ENCODE peak calls at places on chromosomes 16 and 17, in eight cellular contexts. E is skeletal muscle cell, M is heart right ventricle, A is uterus, V is heart left ventricle, B is IMR-90, F is AG04449, O is pancreas. S is an unnamed sample.
A peak's percentile ranks its signal among the peaks of the same experiment; 100 is the strongest.

GRCh38 chr17:43714338-43715149 is 44.0 kb downstream of the SOST start:
- DNase-seq in E (no peak), M (no peak), A (no peak), V (no peak), B (peak; percentile 53), F (no peak), O (no peak), S (peak; percentile 57)

GRCh38 chr16:57720142-57720575 is 15.4 kb upstream of the KATNB1 start:
- DNase-seq in E (no peak), M (peak; percentile 54), A (no peak), V (peak; percentile 52), B (peak; percentile 50), F (no peak), O (peak; percentile 72), S (no peak)

GRCh38 chr17:81039854-81040758 is 5.2 kb downstream of the BAIAP2 start:
- DNase-seq in E (no peak), M (no peak), A (peak; percentile 61), V (no peak), B (peak; percentile 67), F (no peak), O (no peak), S (peak; percentile 78)

GRCh38 chr16:51450913-51451312 is 299.8 kb upstream of the SALL1 start:
- DNase-seq in E (no peak), M (no peak), A (no peak), V (no peak), B (no peak), F (no peak), O (no peak), S (no peak)

GRCh38 chr17:59783221-59784016 is 76.0 kb downstream of the VMP1 start:
- DNase-seq in E (no peak), M (no peak), A (no peak), V (no peak), B (peak; percentile 60), F (no peak), O (no peak), S (peak; percentile 94)

GRCh38 chr17:77916771-77917481 is 41.6 kb upstream of the TNRC6C start:
- DNase-seq in E (no peak), M (no peak), A (no peak), V (no peak), B (no peak), F (no peak), O (no peak), S (no peak)

GRCh38 chr16:29675811-29676643 is 3.0 kb upstream of the QPRT start:
- DNase-seq in E (no peak), M (no peak), A (no peak), V (no peak), B (peak; percentile 18), F (no peak), O (no peak), S (no peak)

GRCh38 chr17:71085238-71086033 is 916.1 kb downstream of the KCNJ2 start:
- DNase-seq in E (no peak), M (no peak), A (no peak), V (no peak), B (no peak), F (no peak), O (no peak), S (no peak)

GRCh38 chr17:13306310-13306962 is 288.6 kb upstream of the ELAC2 start:
- DNase-seq in E (peak; percentile 53), M (no peak), A (no peak), V (no peak), B (peak; percentile 84), F (peak; percentile 14), O (peak; percentile 33), S (peak; percentile 46)

GRCh38 chr16:83802559-83802958 is 5.2 kb upstream of the HSBP1 start:
- DNase-seq in E (no peak), M (no peak), A (no peak), V (no peak), B (no peak), F (no peak), O (no peak), S (no peak)

GRCh38 chr17:15482476-15482875 is 15.1 kb upstream of the CDRT4 start:
- DNase-seq in E (no peak), M (no peak), A (no peak), V (no peak), B (no peak), F (no peak), O (no peak), S (no peak)

GRCh38 chr17:31877911-31878702 is 19.1 kb upstream of the COPRS start:
- DNase-seq in E (no peak), M (no peak), A (no peak), V (no peak), B (peak; percentile 49), F (peak; percentile 44), O (no peak), S (no peak)

GRCh38 chr16:27106305-27106704 is 39.6 kb downstream of the C16orf82 start:
- DNase-seq in E (no peak), M (no peak), A (no peak), V (no peak), B (no peak), F (no peak), O (no peak), S (no peak)

GRCh38 chr17:68231536-68231935 is 16.3 kb upstream of the AMZ2 start:
- DNase-seq in E (no peak), M (no peak), A (no peak), V (no peak), B (no peak), F (no peak), O (no peak), S (no peak)

GRCh38 chr17:74404218-74404617 is 27.7 kb upstream of the GPRC5C start:
- DNase-seq in E (no peak), M (no peak), A (no peak), V (no peak), B (no peak), F (no peak), O (no peak), S (no peak)

GRCh38 chr16:70529051-70529777 is 5.6 kb downstream of the SF3B3 start:
- DNase-seq in E (peak; percentile 18), M (no peak), A (no peak), V (no peak), B (peak; percentile 79), F (no peak), O (no peak), S (no peak)

GRCh38 chr16:48062681-48063080 is 93.1 kb downstream of the ABCC12 start:
- DNase-seq in E (no peak), M (no peak), A (no peak), V (no peak), B (no peak), F (no peak), O (no peak), S (no peak)

GRCh38 chr16:85556456-85557082 is 56.6 kb upstream of the GSE1 start:
- DNase-seq in E (no peak), M (peak; percentile 60), A (peak; percentile 60), V (peak; percentile 60), B (no peak), F (no peak), O (peak; percentile 69), S (peak; percentile 59)

GRCh38 chr16:4402439-4403132 is 13.8 kb downstream of the CORO7 start:
- DNase-seq in E (no peak), M (peak; percentile 89), A (peak; percentile 87), V (peak; percentile 80), B (peak; percentile 62), F (no peak), O (peak; percentile 66), S (peak; percentile 88)

GRCh38 chr17:55332296-55333041 is 67.7 kb downstream of the HLF start:
- DNase-seq in E (no peak), M (no peak), A (no peak), V (no peak), B (no peak), F (no peak), O (no peak), S (no peak)

GRCh38 chr17:55335625-55336024 is 70.9 kb downstream of the HLF start:
- DNase-seq in E (no peak), M (no peak), A (no peak), V (no peak), B (no peak), F (no peak), O (no peak), S (no peak)

GRCh38 chr17:55336426-55336825 is 71.7 kb downstream of the HLF start:
- DNase-seq in E (no peak), M (no peak), A (no peak), V (no peak), B (no peak), F (no peak), O (no peak), S (no peak)

GRCh38 chr17:55334285-55334684 is 69.5 kb downstream of the HLF start:
- DNase-seq in E (no peak), M (no peak), A (no peak), V (no peak), B (no peak), F (no peak), O (no peak), S (peak; percentile 63)

GRCh38 chr17:55334881-55335523 is 70.2 kb downstream of the HLF start:
- DNase-seq in E (no peak), M (no peak), A (no peak), V (no peak), B (no peak), F (no peak), O (no peak), S (no peak)
- H3K4me3 ChIP-seq in E (no peak overlapping the region), M (no peak overlapping the region), A (no peak overlapping the region), V (no peak overlapping the region), B (no peak overlapping the region), F (no peak overlapping the region), O (no peak overlapping the region), S (no peak overlapping the region)

GRCh38 chr17:55577687-55578086 is 66.4 kb upstream of the SMIM36 start:
- DNase-seq in E (no peak), M (peak; percentile 25), A (no peak), V (peak; percentile 59), B (peak; percentile 19), F (no peak), O (no peak), S (peak; percentile 67)
- H3K4me3 ChIP-seq in E (no peak overlapping the region), M (peak overlapping the region; percentile 41), A (no peak overlapping the region), V (peak overlapping the region; percentile 53), B (no peak overlapping the region), F (peak overlapping the region; percentile 26), O (no peak overlapping the region), S (peak overlapping the region; percentile 29)

GRCh38 chr17:8125196-8125946 is 1.5 kb upstream of the HES7 start:
- DNase-seq in E (no peak), M (peak; percentile 76), A (peak; percentile 88), V (peak; percentile 68), B (peak; percentile 60), F (no peak), O (peak; percentile 65), S (peak; percentile 78)
- H3K4me3 ChIP-seq in E (peak overlapping the region; percentile 71), M (peak overlapping the region; percentile 91), A (peak overlapping the region; percentile 65), V (peak overlapping the region; percentile 75), B (peak overlapping the region; percentile 73), F (peak overlapping the region; percentile 77), O (peak overlapping the region; percentile 53), S (peak overlapping the region; percentile 41)

DNA sequence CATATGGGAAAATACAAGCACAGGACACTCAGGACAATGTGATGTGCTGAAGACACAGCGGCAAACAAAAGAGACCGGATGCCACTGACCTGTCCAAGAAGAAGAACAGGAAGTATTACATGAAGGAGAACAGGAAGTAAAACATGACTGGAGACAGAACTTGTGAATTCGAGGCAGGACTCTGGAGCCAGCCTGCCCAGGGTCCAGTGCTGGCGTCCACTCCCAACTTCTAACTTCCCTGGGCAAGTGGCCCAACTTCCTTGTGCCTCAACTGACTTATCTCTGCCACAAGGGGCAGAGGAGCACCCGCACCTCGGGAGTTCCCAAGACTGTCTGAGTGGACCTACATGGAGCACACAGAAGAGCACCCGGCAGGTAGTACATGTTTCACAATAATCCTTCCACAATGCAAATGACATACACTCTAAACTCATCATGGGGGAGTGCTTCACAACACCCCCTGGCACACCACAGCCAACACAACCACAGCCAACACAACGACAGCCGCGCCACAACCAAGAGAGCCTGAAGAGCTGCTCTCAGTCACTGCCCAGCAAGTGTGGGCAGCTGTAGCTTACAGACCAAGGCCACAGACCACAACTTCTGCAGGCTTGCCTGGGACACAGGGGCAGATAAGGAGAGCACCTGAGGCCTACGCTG is 36.6 kb downstream of the ANKRD11 start:
- DNase-seq in E (no peak), M (peak; percentile 29), A (no peak), V (peak; percentile 60), B (no peak), F (no peak), O (no peak), S (no peak)
- H3K4me3 ChIP-seq in E (no peak overlapping the region), M (no peak overlapping the region), A (no peak overlapping the region), V (no peak overlapping the region), B (no peak overlapping the region), F (no peak overlapping the region), O (no peak overlapping the region), S (no peak overlapping the region)

S was measured in SJSA1.